ENCODE peak calls at places on chromosomes 16 and 17, in seven cellular contexts. J is fibroblast of lung, V is GM23338, W is OCI-LY7, I is GM12878, T is HCT116, Z is GM23248. L is an unnamed sample.

GRCh38 chr17:72432143-72432604 is 311.4 kb downstream of the SOX9 start:
- DNase-seq in J (no peak), V (no peak), W (no peak), I (no peak), T (no peak), Z (peak; percentile 50), L (no peak)

GRCh38 chr17:80175411-80175810 is 5.6 kb downstream of the CARD14 start:
- DNase-seq in J (peak; percentile 16), V (peak; percentile 77), W (no peak), I (no peak), T (no peak), Z (peak; percentile 23), L (no peak)

GRCh38 chr16:54511181-54511731 is 224.7 kb upstream of the IRX3 start:
- DNase-seq in J (peak; percentile 85), V (no peak), W (no peak), I (no peak), T (no peak), Z (peak; percentile 69), L (no peak)

GRCh38 chr16:57666353-57667068 is 1.6 kb upstream of the ADGRG3 start:
- DNase-seq in J (no peak), V (no peak), W (no peak), I (no peak), T (no peak), Z (no peak), L (no peak)

GRCh38 chr17:72952220-72952619 is 140.3 kb downstream of the SLC39A11 start:
- DNase-seq in J (no peak), V (peak; percentile 40), W (no peak), I (no peak), T (no peak), Z (no peak), L (no peak)

GRCh38 chr17:29143894-29144293 is 36.3 kb downstream of the MYO18A start:
- DNase-seq in J (no peak), V (peak; percentile 58), W (peak; percentile 59), I (no peak), T (no peak), Z (peak; percentile 62), L (no peak)

GRCh38 chr17:48588519-48588918 is 1.5 kb downstream of the HOXB3 start:
- DNase-seq in J (no peak), V (no peak), W (no peak), I (no peak), T (no peak), Z (peak; percentile 28), L (no peak)

GRCh38 chr17:44005865-44006580 is 1.6 kb downstream of the NAGS start:
- DNase-seq in J (no peak), V (peak; percentile 77), W (peak; percentile 33), I (no peak), T (no peak), Z (peak; percentile 66), L (peak; percentile 6)

GRCh38 chr17:28993645-28994426 is 12.0 kb downstream of the SEZ6 start:
- DNase-seq in J (no peak), V (no peak), W (no peak), I (no peak), T (no peak), Z (no peak), L (no peak)

GRCh38 chr17:2266045-2266864 is 37.3 kb downstream of the SMG6 start:
- DNase-seq in J (no peak), V (no peak), W (no peak), I (peak; percentile 97), T (no peak), Z (no peak), L (no peak)

GRCh38 chr16:69405757-69406156 is 18.7 kb upstream of the CYB5B start:
- DNase-seq in J (no peak), V (no peak), W (no peak), I (no peak), T (no peak), Z (no peak), L (peak; percentile 43)

GRCh38 chr16:497258-497657 is 30.3 kb upstream of the CAPN15 start:
- DNase-seq in J (no peak), V (no peak), W (no peak), I (no peak), T (no peak), Z (no peak), L (no peak)

GRCh38 chr16:89370081-89370511 is 120.3 kb downstream of the ANKRD11 start:
- DNase-seq in J (peak; percentile 63), V (no peak), W (no peak), I (no peak), T (no peak), Z (peak; percentile 48), L (peak; percentile 27)

GRCh38 chr16:71885261-71885650 is 1.3 kb upstream of the ZNF821 start:
- DNase-seq in J (no peak), V (no peak), W (no peak), I (no peak), T (no peak), Z (peak; percentile 18), L (no peak)

GRCh38 chr16:15729152-15729551 is 79.1 kb downstream of the NDE1 start:
- DNase-seq in J (no peak), V (no peak), W (no peak), I (no peak), T (no peak), Z (no peak), L (no peak)

GRCh38 chr16:181668-182021 is 1.4 kb downstream of the HBQ1 start:
- DNase-seq in J (peak; percentile 16), V (no peak), W (no peak), I (no peak), T (no peak), Z (peak; percentile 37), L (peak; percentile 22)

GRCh38 chr17:70159980-70160379 is 9.4 kb upstream of the KCNJ2 start:
- DNase-seq in J (peak; percentile 23), V (no peak), W (no peak), I (no peak), T (no peak), Z (peak; percentile 10), L (peak; percentile 51)

DNA sequence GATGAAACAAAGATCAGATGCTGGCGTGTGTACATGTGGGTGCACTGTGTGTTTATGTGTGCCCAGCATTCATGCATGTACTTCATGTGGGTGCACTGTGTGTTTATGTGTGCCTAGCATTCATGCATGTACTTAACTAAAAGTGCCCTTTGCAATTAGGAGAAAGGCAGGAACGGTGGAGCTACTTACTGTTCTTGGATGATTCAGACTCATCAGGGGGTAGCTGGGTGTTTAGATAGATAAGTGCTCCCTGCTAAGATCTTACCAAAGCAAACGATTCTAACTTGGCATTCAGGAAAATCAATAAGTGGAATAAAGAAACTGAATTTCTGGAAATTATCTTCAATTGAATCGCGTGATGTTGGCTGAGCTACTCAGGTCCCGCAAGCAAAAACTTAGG is 8.6 kb upstream of the MYH2 start:
- DNase-seq in J (no peak), V (no peak), W (no peak), I (no peak), T (no peak), Z (no peak), L (no peak)
- H2AFZ ChIP-seq in J (no peak overlapping the region), V (peak overlapping the region; percentile 33), W (no peak overlapping the region), I (no peak overlapping the region), T (no peak overlapping the region), Z (no peak overlapping the region), L (no peak overlapping the region)

DNA sequence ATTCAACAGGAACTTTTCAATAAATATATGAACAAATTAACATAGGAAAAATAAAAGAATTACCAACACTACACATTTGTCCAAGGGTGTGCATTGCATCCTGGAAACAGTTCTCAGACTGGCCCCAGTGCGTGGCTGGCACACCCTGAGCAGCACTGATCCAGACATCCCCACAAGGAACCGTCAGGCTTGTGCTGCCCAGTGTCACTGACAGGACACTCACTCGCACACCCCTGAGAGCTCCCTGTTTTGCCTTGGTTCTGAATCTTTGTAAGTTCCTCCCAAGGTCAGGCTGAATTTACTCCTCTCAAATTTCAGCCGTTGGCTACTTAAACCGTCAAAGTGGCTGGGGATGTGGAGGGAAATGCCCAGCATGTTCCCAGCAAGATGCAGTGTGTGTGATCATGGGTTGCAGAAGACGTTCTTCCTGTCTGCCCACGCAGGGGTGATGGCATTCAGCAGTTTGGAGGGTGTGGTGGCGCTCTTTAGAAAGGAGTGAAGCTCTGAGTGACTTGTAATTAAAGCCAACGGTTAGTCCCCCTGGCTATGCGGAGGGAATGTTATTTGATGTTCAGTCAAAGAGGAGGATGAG is 1.7 kb downstream of the MT2A start:
- DNase-seq in J (peak; percentile 96), V (no peak), W (peak; percentile 32), I (peak; percentile 55), T (peak; percentile 75), Z (peak; percentile 96), L (peak; percentile 96)
- H2AFZ ChIP-seq in J (no peak overlapping the region), V (no peak overlapping the region), W (peak overlapping the region; percentile 81), I (peak overlapping the region; percentile 60), T (no peak overlapping the region), Z (peak overlapping the region; percentile 20), L (no peak overlapping the region)

GRCh38 chr17:39703913-39704312 is 4.0 kb downstream of the ERBB2 start:
- DNase-seq in J (no peak), V (no peak), W (no peak), I (no peak), T (no peak), Z (no peak), L (no peak)
- H2AFZ ChIP-seq in J (no peak overlapping the region), V (no peak overlapping the region), W (no peak overlapping the region), I (no peak overlapping the region), T (no peak overlapping the region), Z (no peak overlapping the region), L (no peak overlapping the region)

GRCh38 chr17:76182016-76182764 is 41.1 kb upstream of the FOXJ1 start:
- DNase-seq in J (peak; percentile 79), V (peak; percentile 93), W (peak; percentile 95), I (peak; percentile 94), T (peak; percentile 99), Z (peak; percentile 87), L (peak; percentile 82)

GRCh38 chr17:76176701-76177574 is 35.9 kb upstream of the FOXJ1 start:
- DNase-seq in J (no peak), V (no peak), W (no peak), I (no peak), T (no peak), Z (no peak), L (no peak)

GRCh38 chr17:76179496-76180467 is 38.7 kb upstream of the FOXJ1 start:
- DNase-seq in J (no peak), V (no peak), W (peak; percentile 89), I (peak; percentile 46), T (no peak), Z (peak; percentile 28), L (no peak)

GRCh38 chr17:76174072-76174471 is 33.0 kb upstream of the FOXJ1 start:
- DNase-seq in J (no peak), V (no peak), W (no peak), I (no peak), T (no peak), Z (no peak), L (no peak)

DNA sequence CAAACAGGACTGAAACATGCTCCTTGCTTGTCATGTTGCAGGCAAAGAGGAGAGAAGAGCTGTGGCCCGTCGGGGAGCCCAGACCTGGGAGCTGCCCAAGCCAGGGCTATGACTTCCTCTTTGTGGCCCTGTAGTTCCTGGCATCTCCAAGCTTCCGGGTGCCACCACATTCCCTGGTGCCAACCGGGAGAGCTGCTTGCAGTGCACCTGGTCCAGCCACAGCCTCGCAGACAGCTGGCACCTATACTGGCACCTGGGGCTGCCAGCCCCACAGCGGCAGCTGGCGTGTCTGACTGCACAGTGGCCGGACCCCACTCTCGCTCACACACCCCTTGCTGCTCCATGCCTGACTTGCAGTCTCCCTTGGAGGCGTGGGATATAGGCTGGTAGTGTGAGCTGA is 37.1 kb upstream of the FOXJ1 start:
- DNase-seq in J (no peak), V (no peak), W (no peak), I (no peak), T (no peak), Z (no peak), L (no peak)
- H2AFZ ChIP-seq in J (no peak overlapping the region), V (no peak overlapping the region), W (no peak overlapping the region), I (no peak overlapping the region), T (no peak overlapping the region), Z (no peak overlapping the region), L (no peak overlapping the region)

GRCh38 chr16:85114909-85115567 is 2.8 kb upstream of the CIBAR2 start:
- DNase-seq in J (peak; percentile 63), V (peak; percentile 95), W (peak; percentile 84), I (peak; percentile 56), T (peak; percentile 85), Z (peak; percentile 83), L (peak; percentile 61)
- H2AFZ ChIP-seq in J (no peak overlapping the region), V (peak overlapping the region; percentile 33), W (peak overlapping the region; percentile 75), I (peak overlapping the region; percentile 59), T (peak overlapping the region; percentile 79), Z (peak overlapping the region; percentile 65), L (no peak overlapping the region)

L was measured in mammary epithelial cell.